ENCODE peak calls at places on chromosome 7, in four cellular contexts. R is left ventricle myocardium inferior, B is upper lobe of left lung, Y is IMR-90. X is an unnamed sample.

GRCh38 chr7:82012453-82012852 is 242.6 kb upstream of the HGF start:
- DNase-seq in B (no peak), R (no peak), Y (peak; percentile 35), X (no peak)

GRCh38 chr7:99679032-99679399 is 780 bp downstream of the CYP3A5 start:
- DNase-seq in Y (peak; percentile 22), B (no peak), R (no peak), X (no peak)

GRCh38 chr7:31744294-31744874 is 57.4 kb downstream of the PPP1R17 start:
- DNase-seq in R (peak; percentile 29), Y (peak; percentile 73), B (no peak), X (peak; percentile 63)

GRCh38 chr7:22127835-22128527 is 182.3 kb upstream of the CDCA7L start:
- DNase-seq in B (no peak), R (no peak), Y (no peak), X (no peak)

GRCh38 chr7:92251181-92251580 is 5.4 kb downstream of the ANKIB1 start:
- DNase-seq in B (no peak), Y (no peak), R (no peak), X (no peak)

GRCh38 chr7:134845461-134845860 is 66.0 kb downstream of the CALD1 start:
- DNase-seq in Y (no peak), B (no peak), R (no peak), X (no peak)

GRCh38 chr7:632831-633210 is 93.7 kb upstream of the DNAAF5 start:
- DNase-seq in R (no peak), B (no peak), Y (no peak), X (peak; percentile 47)

GRCh38 chr7:114919587-114919986 is 2.3 kb upstream of the MDFIC start:
- DNase-seq in B (no peak), Y (no peak), R (no peak), X (no peak)

GRCh38 chr7:91050677-91051076 is 213.6 kb upstream of the FZD1 start:
- DNase-seq in R (no peak), Y (no peak), B (no peak), X (no peak)

GRCh38 chr7:13288516-13288915 is 601.1 kb downstream of the ARL4A start:
- DNase-seq in R (no peak), Y (no peak), B (no peak), X (no peak)

GRCh38 chr7:159095979-159096411 is 48.7 kb downstream of the VIPR2 start:
- DNase-seq in Y (no peak), B (peak; percentile 56), R (no peak), X (peak; percentile 30)

GRCh38 chr7:16350634-16351033 is 70.7 kb downstream of the CRPPA start:
- DNase-seq in B (no peak), Y (no peak), R (no peak), X (no peak)

GRCh38 chr7:65453631-65454030 is 80.0 kb downstream of the ZNF92 start:
- DNase-seq in B (no peak), Y (no peak), R (no peak), X (no peak)

GRCh38 chr7:131007439-131008330 is 273.7 kb upstream of the KLF14 start:
- DNase-seq in B (peak; percentile 67), R (peak; percentile 40), Y (peak; percentile 79), X (peak; percentile 68)

GRCh38 chr7:154474903-154475520 is 422.8 kb downstream of the DPP6 start:
- DNase-seq in R (no peak), Y (no peak), B (no peak), X (no peak)

GRCh38 chr7:108406474-108406873 is 49.8 kb downstream of the NRCAM start:
- DNase-seq in B (no peak), Y (peak; percentile 22), R (no peak), X (no peak)

GRCh38 chr7:155590215-155591023 is 44.1 kb upstream of the CNPY1 start:
- DNase-seq in B (peak; percentile 85), R (peak; percentile 44), Y (peak; percentile 16), X (no peak)

GRCh38 chr7:106122713-106123112 is 10.6 kb upstream of the SYPL1 start:
- DNase-seq in B (no peak), Y (no peak), R (no peak), X (no peak)

GRCh38 chr7:45026984-45027773 is 27.2 kb downstream of the CCM2 start:
- DNase-seq in Y (peak; percentile 64), R (no peak), B (no peak), X (no peak)

GRCh38 chr7:69399038-69399800 is 199.1 kb upstream of the AUTS2 start:
- DNase-seq in R (no peak), Y (no peak), B (no peak), X (no peak)

GRCh38 chr7:80826520-80827237 is 92.2 kb downstream of the SEMA3C start:
- DNase-seq in R (no peak), B (no peak), Y (peak; percentile 79), X (no peak)

GRCh38 chr7:79523426-79523825 is 70.0 kb upstream of the MAGI2 start:
- DNase-seq in B (no peak), R (no peak), Y (peak; percentile 29), X (no peak)

GRCh38 chr7:21953766-21954165 is 8.1 kb upstream of the CDCA7L start:
- DNase-seq in R (no peak), B (no peak), Y (peak; percentile 42), X (no peak)

GRCh38 chr7:77157446-77157845 is 35.0 kb downstream of the CCDC146 start:
- DNase-seq in B (no peak), R (no peak), Y (no peak), X (no peak)

GRCh38 chr7:42575161-42575560 is 336.7 kb downstream of the C7orf25 start:
- DNase-seq in B (no peak), R (no peak), Y (no peak), X (no peak)

GRCh38 chr7:80905334-80905733 is 13.5 kb downstream of the SEMA3C start:
- DNase-seq in Y (no peak), R (no peak), B (no peak), X (no peak)

GRCh38 chr7:128914566-128915151 is 4.2 kb upstream of the KCP start:
- DNase-seq in R (no peak), Y (no peak), B (no peak), X (no peak)

GRCh38 chr7:28904539-28905143 is 53.5 kb downstream of the TRIL start:
- DNase-seq in Y (no peak), B (no peak), R (no peak), X (no peak)

GRCh38 chr7:922334-923107 is 32.0 kb downstream of the ADAP1 start:
- DNase-seq in B (peak; percentile 54), R (no peak), Y (no peak), X (peak; percentile 35)

GRCh38 chr7:51078653-51079052 is 238.0 kb downstream of the COBL start:
- DNase-seq in Y (no peak), B (no peak), R (no peak), X (no peak)

GRCh38 chr7:44608916-44609648 is 2.7 kb downstream of the OGDH start:
- DNase-seq in Y (no peak), B (no peak), R (no peak), X (no peak)

GRCh38 chr7:22359156-22359697 is 2.3 kb upstream of the RAPGEF5 start:
- DNase-seq in B (no peak), Y (no peak), R (no peak), X (no peak)

GRCh38 chr7:29005829-29006228 is 47.7 kb upstream of the TRIL start:
- DNase-seq in Y (peak; percentile 13), R (no peak), B (no peak), X (no peak)

GRCh38 chr7:114533151-114533550 is 118.5 kb downstream of the FOXP2 start:
- DNase-seq in Y (no peak), R (no peak), B (no peak), X (no peak)

GRCh38 chr7:81869670-81870069 is 99.8 kb upstream of the HGF start:
- DNase-seq in B (no peak), R (no peak), Y (no peak), X (no peak)

GRCh38 chr7:17937506-17938115 is 2.7 kb downstream of the SNX13 start:
- DNase-seq in B (no peak), Y (peak; percentile 20), R (no peak), X (no peak)

GRCh38 chr7:36296284-36296683 is 93.4 kb upstream of the ANLN start:
- DNase-seq in R (no peak), Y (no peak), B (no peak), X (no peak)

GRCh38 chr7:36299223-36299760 is 90.4 kb upstream of the ANLN start:
- DNase-seq in Y (no peak), R (no peak), B (peak; percentile 51), X (no peak)

GRCh38 chr7:36297364-36298009 is 92.2 kb upstream of the ANLN start:
- DNase-seq in Y (no peak), R (no peak), B (no peak), X (no peak)

GRCh38 chr7:36299882-36300341 is 89.8 kb upstream of the ANLN start:
- DNase-seq in B (no peak), R (no peak), Y (no peak), X (no peak)

GRCh38 chr7:36298145-36298544 is 91.5 kb upstream of the ANLN start:
- DNase-seq in B (no peak), Y (no peak), R (no peak), X (no peak)
- H3K27me3 ChIP-seq in B (no peaks in the 10 kb centered on the region), Y (no peaks in the 10 kb centered on the region), R (no peaks in the 10 kb centered on the region), X (no peaks in the 10 kb centered on the region)

GRCh38 chr7:73682745-73683055 is 553 bp downstream of the DNAJC30 start:
- DNase-seq in Y (no peak), B (no peak), R (no peak), X (no peak)

GRCh38 chr7:73680501-73680900 is 2.8 kb downstream of the DNAJC30 start:
- DNase-seq in Y (no peak), B (no peak), R (no peak), X (no peak)

GRCh38 chr7:73678862-73679261 is 4.4 kb downstream of the DNAJC30 start:
- DNase-seq in B (no peak), R (no peak), Y (no peak), X (no peak)

GRCh38 chr7:73679709-73680108 is 3.5 kb downstream of the DNAJC30 start:
- DNase-seq in B (no peak), R (no peak), Y (no peak), X (no peak)

DNA sequence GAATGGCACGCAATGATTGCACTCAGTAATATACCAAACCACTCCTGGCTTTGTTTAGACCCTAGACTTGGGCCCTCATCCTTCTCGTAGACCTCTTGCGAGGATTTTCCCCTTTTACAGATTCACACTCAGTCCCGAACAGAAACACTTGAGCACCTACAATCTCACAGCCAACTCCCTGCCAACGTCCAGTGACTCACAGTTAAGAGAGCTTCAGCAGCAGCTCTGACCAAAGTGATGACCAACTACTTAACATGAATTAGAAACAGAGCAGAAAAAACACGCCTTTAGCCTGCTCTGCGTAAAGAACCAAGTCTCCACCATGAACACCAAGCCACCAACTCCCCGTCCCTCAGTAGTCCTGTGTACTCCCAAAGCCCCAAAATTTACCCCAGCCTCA is 2.2 kb downstream of the DNAJC30 start:
- DNase-seq in B (no peak), Y (peak; percentile 60), R (no peak), X (no peak)
- H3K27ac ChIP-seq in B (no peak overlapping the region), Y (no peak overlapping the region), R (peak overlapping the region; percentile 93), X (no peak overlapping the region)

GRCh38 chr7:100886936-100887185 is 2.7 kb downstream of the UFSP1 start:
- DNase-seq in R (no peak), Y (no peak), B (peak; percentile 72), X (no peak)
- TF ChIP-seq CTCF in R (no peak), Y (no peak), B (no peak), X (no peak)

GRCh38 chr7:150975536-150976285 is 2.4 kb downstream of the KCNH2 start:
- DNase-seq in R (no peak), Y (no peak), B (no peak), X (no peak)
- H3K27me3 ChIP-seq in R (peaks cover 82% of the 10 kb centered on the region), Y (peaks cover 46% of the 10 kb centered on the region), B (peaks cover 7% of the 10 kb centered on the region), X (peaks cover 32% of the 10 kb centered on the region)

GRCh38 chr7:30472771-30473392 is 5.7 kb downstream of the NOD1 start:
- DNase-seq in R (no peak), B (no peak), Y (peak; percentile 70), X (no peak)
- H3K27ac ChIP-seq in R (peak overlapping the region; percentile 98), B (peak overlapping the region; percentile 85), Y (no peak overlapping the region), X (peak overlapping the region; percentile 94)

X was measured in breast epithelium.